ENCODE peak calls at places on chromosomes 3 and 15, in six cellular contexts. O is upper lobe of right lung; R is fibroblast of pulmonary artery; H is OCI-LY7; I is brain microvascular endothelial cell; U is CD8-positive, alpha-beta T cell. Q is an unnamed sample.

GRCh38 chr3:171057075-171057474 is 30.6 kb upstream of the SLC2A2 start:
- DNase-seq in O (no peak), R (no peak), H (no peak), I (no peak), U (no peak), Q (no peak)

GRCh38 chr3:125403789-125404188 is 28.7 kb upstream of the ZNF148 start:
- DNase-seq in O (no peak), R (no peak), H (no peak), I (peak), U (no peak), Q (no peak)

GRCh38 chr3:61530355-61530754 is 31.0 kb upstream of the PTPRG start:
- DNase-seq in O (no peak), R (peak), H (peak), I (peak), U (no peak), Q (no peak)

GRCh38 chr15:20409247-20409646 is 132.4 kb downstream of the GOLGA6L6 start:
- DNase-seq in O (no peak), R (no peak), H (no peak), I (no peak), U (no peak), Q (no peak)

GRCh38 chr15:65833501-65834220 is 35.6 kb upstream of the RAB11A start:
- DNase-seq in O (no peak), R (no peak), H (no peak), I (no peak), U (peak), Q (no peak)

GRCh38 chr3:169818330-169818729 is 5.6 kb upstream of the LRRC34 start:
- DNase-seq in O (no peak), R (peak), H (no peak), I (no peak), U (no peak), Q (no peak)

GRCh38 chr3:18445421-18446066 is 20.4 kb upstream of the SATB1 start:
- DNase-seq in O (no peak), R (no peak), H (no peak), I (no peak), U (peak), Q (no peak)

GRCh38 chr3:121648219-121648958 is 12.3 kb downstream of the HCLS1 start:
- DNase-seq in O (no peak), R (peak), H (no peak), I (no peak), U (no peak), Q (no peak)

GRCh38 chr3:139772539-139773500 is 95.0 kb upstream of the NMNAT3 start:
- DNase-seq in O (no peak), R (peak), H (no peak), I (peak), U (no peak), Q (peak)

GRCh38 chr3:159787191-159787590 is 201.4 kb upstream of the IL12A start:
- DNase-seq in O (no peak), R (peak), H (no peak), I (peak), U (no peak), Q (peak)

GRCh38 chr3:194592798-194593752 is 40.1 kb downstream of the TMEM44 start:
- DNase-seq in O (no peak), R (peak), H (peak), I (peak), U (no peak), Q (peak)

GRCh38 chr15:78628227-78628626 is 7.4 kb upstream of the CHRNA3 start:
- DNase-seq in O (peak), R (no peak), H (no peak), I (no peak), U (no peak), Q (no peak)

GRCh38 chr3:179181993-179182551 is 33.9 kb downstream of the PIK3CA start:
- DNase-seq in O (no peak), R (peak), H (no peak), I (peak), U (no peak), Q (no peak)

GRCh38 chr15:89198196-89198595 is 23.2 kb downstream of the RLBP1 start:
- DNase-seq in O (no peak), R (no peak), H (no peak), I (no peak), U (no peak), Q (no peak)

GRCh38 chr3:44045476-44046275 is 196.0 kb upstream of the TOPAZ1 start:
- DNase-seq in O (no peak), R (no peak), H (peak), I (peak), U (no peak), Q (no peak)

GRCh38 chr3:195129072-195129643 is 141.8 kb downstream of the XXYLT1 start:
- DNase-seq in O (no peak), R (no peak), H (no peak), I (no peak), U (no peak), Q (no peak)

GRCh38 chr3:21717272-21717671 is 33.7 kb downstream of the ZNF385D start:
- DNase-seq in O (no peak), R (no peak), H (no peak), I (peak), U (no peak), Q (no peak)

GRCh38 chr3:187713504-187713903 is 11.1 kb upstream of the RTP2 start:
- DNase-seq in O (no peak), R (peak), H (no peak), I (peak), U (no peak), Q (no peak)

GRCh38 chr3:57126244-57126643 is 38.9 kb downstream of the IL17RD start:
- DNase-seq in O (no peak), R (no peak), H (no peak), I (no peak), U (no peak), Q (no peak)

GRCh38 chr3:194095464-194095863 is 40.5 kb upstream of the HES1 start:
- DNase-seq in O (peak), R (peak), H (peak), I (no peak), U (no peak), Q (no peak)

GRCh38 chr3:87674397-87675161 is 384.2 kb downstream of the CGGBP1 start:
- DNase-seq in O (no peak), R (no peak), H (peak), I (no peak), U (no peak), Q (no peak)

GRCh38 chr3:110157221-110157620 is 819.9 kb upstream of the DPPA4 start:
- DNase-seq in O (no peak), R (no peak), H (no peak), I (no peak), U (no peak), Q (no peak)

GRCh38 chr3:89560546-89560945 is 453.1 kb downstream of the EPHA3 start:
- DNase-seq in O (no peak), R (peak), H (no peak), I (peak), U (no peak), Q (no peak)

GRCh38 chr3:126402178-126402577 is 7.5 kb downstream of the CFAP100 start:
- DNase-seq in O (peak), R (no peak), H (no peak), I (no peak), U (no peak), Q (no peak)

GRCh38 chr3:131402391-131403039 is 20.9 kb downstream of the NUDT16 start:
- DNase-seq in O (peak), R (peak), H (no peak), I (no peak), U (no peak), Q (peak)

GRCh38 chr3:12896206-12896697 is 54.9 kb upstream of the RPL32 start:
- DNase-seq in O (no peak), R (peak), H (no peak), I (no peak), U (no peak), Q (no peak)

GRCh38 chr3:58560771-58561311 is 16.4 kb downstream of the FAM107A start:
- DNase-seq in O (no peak), R (peak), H (peak), I (peak), U (no peak), Q (peak)

GRCh38 chr3:39202094-39202493 is 9.7 kb upstream of the XIRP1 start:
- DNase-seq in O (no peak), R (peak), H (no peak), I (no peak), U (no peak), Q (no peak)

GRCh38 chr15:42920281-42921048 is at the start of gene TTBK2:
- DNase-seq in O (peak), R (peak), H (peak), I (peak), U (peak), Q (peak)

GRCh38 chr15:42919308-42919707 is 1.3 kb downstream of the TTBK2 start:
- DNase-seq in O (no peak), R (peak), H (no peak), I (no peak), U (no peak), Q (no peak)

GRCh38 chr15:42915654-42916053 is 4.9 kb downstream of the TTBK2 start:
- DNase-seq in O (no peak), R (no peak), H (no peak), I (no peak), U (no peak), Q (no peak)

GRCh38 chr15:42919794-42920280 is 741 bp downstream of the TTBK2 start:
- DNase-seq in O (no peak), R (peak), H (peak), I (peak), U (no peak), Q (no peak)

DNA sequence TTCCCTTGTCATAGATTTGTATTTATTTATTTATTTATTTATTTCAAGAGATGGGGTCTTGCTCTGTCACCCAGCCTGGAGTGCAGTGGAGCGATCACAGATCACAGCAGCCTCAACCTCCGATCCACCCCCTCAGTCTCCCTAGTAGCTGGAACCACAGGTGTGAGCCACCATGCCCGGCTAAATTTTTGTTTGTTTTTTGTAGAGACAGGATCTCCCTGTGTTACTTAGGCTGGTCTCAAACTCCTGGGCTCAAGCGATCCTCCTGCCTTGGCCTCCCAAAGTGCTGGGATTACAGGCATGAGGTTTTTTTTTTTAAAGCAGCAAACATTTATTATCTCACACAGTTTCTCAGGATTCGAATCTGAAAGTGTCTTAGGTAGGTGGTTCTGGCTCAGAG is 2.5 kb downstream of the TTBK2 start:
- DNase-seq in O (no peak), R (no peak), H (peak), I (no peak), U (no peak), Q (no peak)
- H3K4me3 ChIP-seq in O (no peak), R (no peak), H (peak), I (no peak), U (no peak), Q (no peak)

DNA sequence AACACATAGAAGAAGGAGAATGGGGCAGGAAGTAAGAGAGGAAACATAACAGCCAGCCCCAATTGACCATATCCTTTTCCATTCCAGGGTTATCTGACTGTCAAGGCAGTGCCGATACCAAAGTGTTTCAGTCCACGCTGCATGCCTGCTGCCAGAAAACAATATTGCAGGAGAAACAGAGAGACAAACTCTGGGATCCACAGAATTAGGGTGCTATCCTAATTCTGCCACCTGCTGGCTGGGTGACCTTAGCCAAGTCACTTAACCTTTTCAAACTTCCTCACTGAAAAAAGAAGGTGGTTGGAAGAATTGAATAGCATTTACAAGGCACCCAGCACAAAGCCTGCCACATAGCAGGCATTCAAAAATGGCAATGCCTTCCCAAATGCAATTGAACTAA is 32.0 kb downstream of the GLB1 start:
- DNase-seq in O (no peak), R (no peak), H (peak), I (no peak), U (no peak), Q (no peak)
- TF ChIP-seq CTCF in O (no peak), R (no peak), H (peak), I (no peak), U (no peak), Q (no peak)

GRCh38 chr15:31345606-31346366 is 19.2 kb downstream of the KLF13 start:
- DNase-seq in O (peak), R (no peak), H (peak), I (no peak), U (no peak), Q (no peak)
- H3K4me3 ChIP-seq in O (peak), R (no peak), H (peak), I (no peak), U (peak), Q (no peak)

GRCh38 chr3:182621435-182622240 is 171.7 kb upstream of the ATP11B start:
- DNase-seq in O (no peak), R (no peak), H (peak), I (no peak), U (no peak), Q (no peak)
- TF ChIP-seq CTCF in O (peak), R (peak), H (peak), I (peak), U (no peak), Q (no peak)

GRCh38 chr3:99586680-99587079 is 51.7 kb upstream of the COL8A1 start:
- DNase-seq in O (no peak), R (no peak), H (no peak), I (no peak), U (no peak), Q (no peak)
- H3K4me3 ChIP-seq in O (no peak), R (no peak), H (no peak), I (no peak), U (no peak), Q (no peak)

DNA sequence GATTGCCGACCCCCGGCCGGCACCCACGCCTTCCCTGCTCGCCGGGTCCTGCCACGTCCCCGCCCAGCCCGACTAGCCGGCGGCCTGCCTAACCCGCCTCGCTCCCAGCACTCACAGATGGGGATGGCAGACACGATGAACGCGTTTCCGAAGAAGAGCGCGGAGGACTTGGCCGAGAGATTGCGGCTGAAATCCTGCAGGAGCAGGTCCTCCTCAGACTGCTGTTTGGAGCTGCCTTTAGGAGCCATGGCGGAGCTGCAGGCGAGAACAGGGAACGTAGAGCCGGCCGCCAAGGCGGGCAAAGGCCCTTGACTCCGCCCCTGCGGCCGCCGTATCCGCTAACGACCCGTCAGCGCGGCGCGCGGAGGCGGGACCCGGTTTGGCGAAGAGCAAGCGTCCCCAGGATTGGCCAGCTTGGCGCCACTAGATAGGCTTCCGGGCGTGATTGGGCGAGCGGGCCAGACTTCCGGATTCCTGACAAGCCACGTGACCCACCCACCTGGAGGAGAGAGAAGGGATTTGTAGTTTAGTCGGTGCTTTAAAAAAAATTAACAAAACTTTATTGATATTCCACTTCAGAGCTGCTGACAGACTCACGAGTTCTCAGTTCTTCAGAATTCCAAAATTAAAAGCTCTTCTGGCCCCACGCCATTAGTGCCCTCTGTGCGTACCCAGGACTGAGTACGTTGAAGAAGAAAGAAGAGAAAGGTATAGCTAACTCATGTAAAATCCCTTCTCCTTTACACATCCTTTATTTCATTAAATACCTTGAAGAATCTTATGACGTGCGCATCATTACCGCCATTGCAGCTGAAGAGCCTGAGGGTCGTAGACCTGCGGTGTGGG is at the start of gene SSR3:
- DNase-seq in O (peak), R (peak), H (peak), I (peak), U (peak), Q (peak)
- TF ChIP-seq CTCF in O (peak), R (no peak), H (no peak), I (peak), U (peak), Q (peak)

GRCh38 chr3:15822281-15822680 is 24.5 kb upstream of the ANKRD28 start:
- DNase-seq in O (no peak), R (no peak), H (no peak), I (no peak), U (no peak), Q (no peak)

GRCh38 chr3:15819043-15819442 is 21.3 kb upstream of the ANKRD28 start:
- DNase-seq in O (no peak), R (no peak), H (no peak), I (no peak), U (no peak), Q (no peak)

GRCh38 chr3:15820911-15821310 is 23.1 kb upstream of the ANKRD28 start:
- DNase-seq in O (no peak), R (no peak), H (no peak), I (no peak), U (no peak), Q (no peak)

GRCh38 chr3:15823092-15823491 is 25.3 kb upstream of the ANKRD28 start:
- DNase-seq in O (no peak), R (no peak), H (no peak), I (no peak), U (no peak), Q (no peak)

GRCh38 chr3:15819576-15819975 is 21.8 kb upstream of the ANKRD28 start:
- DNase-seq in O (no peak), R (no peak), H (no peak), I (no peak), U (no peak), Q (no peak)
- H3K4me3 ChIP-seq in O (no peak), R (no peak), H (no peak), I (no peak), U (no peak), Q (no peak)

DNA sequence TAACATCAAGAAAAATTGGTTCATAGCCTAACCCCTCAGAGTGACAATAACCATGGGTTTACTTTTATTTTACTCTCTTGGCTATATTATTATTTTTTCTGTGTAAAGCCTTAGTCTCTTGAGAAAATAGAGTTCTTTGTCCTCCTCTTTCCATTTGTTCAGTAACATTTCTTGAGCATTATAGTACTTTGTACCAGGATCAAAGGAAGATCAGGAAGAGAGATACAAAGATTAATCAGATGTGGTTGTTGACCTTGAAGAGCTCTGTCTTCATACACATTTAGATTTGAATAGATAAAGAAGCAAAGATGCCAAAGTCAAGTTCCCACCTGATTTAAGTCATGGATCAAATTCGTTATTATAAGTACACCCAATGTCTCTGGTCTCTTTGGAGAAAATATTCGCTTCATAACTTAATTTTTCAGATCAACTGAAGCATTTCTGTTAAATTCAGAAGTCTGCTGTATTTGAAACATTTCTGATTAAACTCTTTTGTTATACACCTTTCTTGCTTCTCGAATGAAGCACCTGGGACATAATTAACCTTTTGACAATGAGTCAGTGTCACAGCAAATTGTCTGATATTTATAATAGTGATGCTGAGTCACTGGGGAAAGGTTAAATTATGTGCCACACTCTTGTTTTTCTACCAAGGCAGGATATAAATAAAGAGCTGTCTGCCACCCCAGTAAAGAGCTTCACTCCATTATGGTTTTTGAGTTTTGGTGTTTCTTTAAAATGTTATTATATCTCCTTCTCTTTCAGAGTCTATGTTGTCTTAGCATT is 100.2 kb downstream of the GHSR start:
- DNase-seq in O (no peak), R (no peak), H (no peak), I (no peak), U (no peak), Q (no peak)
- TF ChIP-seq CTCF in O (no peak), R (no peak), H (no peak), I (no peak), U (no peak), Q (no peak)

DNA sequence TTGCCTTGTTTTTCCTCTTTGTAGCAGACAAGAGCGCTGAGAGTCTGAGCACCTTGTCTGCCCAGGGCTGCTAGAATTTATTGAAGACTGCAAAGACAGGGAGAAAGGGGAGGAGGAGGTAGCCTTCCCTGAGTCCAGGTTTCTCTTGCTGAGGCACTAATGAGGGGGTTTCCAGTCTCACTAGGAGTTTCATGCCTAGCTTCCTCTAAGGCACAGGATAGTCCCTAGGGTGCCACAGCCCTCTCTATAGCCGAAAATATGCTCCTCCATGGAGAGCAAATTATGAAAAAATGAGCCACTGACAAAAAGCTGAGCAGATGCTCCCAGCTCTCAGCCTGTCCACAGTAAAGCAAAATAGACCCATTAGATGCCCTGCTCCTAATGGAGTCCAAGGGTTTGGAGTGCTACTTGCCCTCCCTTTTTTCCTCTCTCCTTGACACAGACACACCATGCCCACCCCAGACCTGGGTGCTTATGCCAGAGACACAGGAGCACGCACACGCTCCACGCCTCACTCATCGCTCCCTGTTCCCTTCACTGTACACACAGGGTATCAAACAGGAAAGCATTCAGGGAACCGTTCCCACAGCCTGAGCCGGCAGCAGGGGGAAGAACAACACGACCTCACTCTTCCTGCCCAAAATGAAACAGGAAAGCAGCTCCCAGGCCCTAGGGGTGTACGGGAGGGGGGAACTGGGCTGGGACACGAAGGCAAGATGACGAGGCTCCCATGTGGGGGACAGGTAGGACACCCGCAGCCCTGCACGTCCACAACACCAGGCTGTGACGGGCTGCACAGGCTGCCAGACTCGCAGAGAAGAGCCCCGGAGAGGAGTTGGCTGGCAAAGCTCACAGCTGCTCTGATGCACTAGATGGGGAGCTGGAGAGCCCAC is 11.0 kb downstream of the DLL4 start:
- DNase-seq in O (no peak), R (no peak), H (no peak), I (no peak), U (no peak), Q (no peak)
- H3K4me3 ChIP-seq in O (no peak), R (no peak), H (no peak), I (no peak), U (no peak), Q (no peak)